ENCODE peak calls at places on chromosome 11, in six cellular contexts. Q is H1, R is HCT116, G is K562, D is HepG2, E is GM12878. A is an unnamed sample.

GRCh38 chr11:76267563-76267962 is 61.3 kb upstream of the WNT11 start:
- DNase-seq in Q (no peak), R (no peak), G (no peak), D (no peak), E (no peak), A (no peak)

GRCh38 chr11:106708348-106708747 is 309.9 kb downstream of the GUCY1A2 start:
- DNase-seq in Q (peak; percentile 1), R (no peak), G (no peak), D (no peak), E (no peak), A (no peak)

GRCh38 chr11:69661413-69661715 is 13.8 kb downstream of the LTO1 start:
- DNase-seq in Q (no peak), R (no peak), G (no peak), D (no peak), E (no peak), A (no peak)

GRCh38 chr11:1206391-1207271 is 16.2 kb upstream of the MUC5B start:
- DNase-seq in Q (no peak), R (no peak), G (no peak), D (no peak), E (no peak), A (no peak)

GRCh38 chr11:1151366-1152315 is 6.1 kb upstream of the MUC5AC start:
- DNase-seq in Q (no peak), R (no peak), G (no peak), D (no peak), E (no peak), A (no peak)

GRCh38 chr11:69599502-69599901 is 41.5 kb upstream of the CCND1 start:
- DNase-seq in Q (no peak), R (no peak), G (no peak), D (no peak), E (no peak), A (no peak)

GRCh38 chr11:128389461-128389976 is 197.8 kb downstream of the ETS1 start:
- DNase-seq in Q (no peak), R (no peak), G (no peak), D (no peak), E (no peak), A (no peak)

GRCh38 chr11:4606231-4607015 is 1.6 kb downstream of the TRIM68 start:
- DNase-seq in Q (no peak), R (no peak), G (no peak), D (no peak), E (no peak), A (no peak)

GRCh38 chr11:70703141-70704052 is 305.1 kb downstream of the CTTN start:
- DNase-seq in Q (no peak), R (no peak), G (no peak), D (peak; percentile 9), E (no peak), A (no peak)

GRCh38 chr11:2998073-2998850 is 6.1 kb upstream of the NAP1L4 start:
- DNase-seq in Q (no peak), R (no peak), G (peak; percentile 34), D (no peak), E (no peak), A (no peak)

GRCh38 chr11:112320668-112321067 is 60.0 kb upstream of the PLET1 start:
- DNase-seq in Q (no peak), R (no peak), G (no peak), D (peak; percentile 32), E (no peak), A (no peak)

GRCh38 chr11:119204066-119204465 is 2.1 kb upstream of the CBL start:
- DNase-seq in Q (no peak), R (no peak), G (no peak), D (no peak), E (no peak), A (no peak)

GRCh38 chr11:2885017-2885675 is 429 bp downstream of the CDKN1C start:
- DNase-seq in Q (no peak), R (no peak), G (peak; percentile 79), D (no peak), E (no peak), A (no peak)

GRCh38 chr11:13776134-13776815 is 107.8 kb downstream of the FAR1 start:
- DNase-seq in Q (no peak), R (peak; percentile 15), G (no peak), D (no peak), E (no peak), A (no peak)

GRCh38 chr11:127943152-127943551 is 644.2 kb downstream of the ETS1 start:
- DNase-seq in Q (no peak), R (no peak), G (no peak), D (no peak), E (no peak), A (no peak)

GRCh38 chr11:28072321-28072720 is 35.6 kb downstream of the KIF18A start:
- DNase-seq in Q (no peak), R (no peak), G (no peak), D (no peak), E (no peak), A (no peak)

GRCh38 chr11:111983187-111983986 is 41.8 kb upstream of the DLAT start:
- DNase-seq in Q (peak; percentile 64), R (no peak), G (peak; percentile 43), D (peak; percentile 91), E (no peak), A (peak; percentile 80)

GRCh38 chr11:102430158-102430836 is 22.3 kb downstream of the TMEM123 start:
- DNase-seq in Q (no peak), R (no peak), G (no peak), D (no peak), E (peak; percentile 99), A (no peak)

GRCh38 chr11:24747275-24748251 is 250.7 kb downstream of the LUZP2 start:
- DNase-seq in Q (no peak), R (no peak), G (no peak), D (no peak), E (no peak), A (no peak)

DNA sequence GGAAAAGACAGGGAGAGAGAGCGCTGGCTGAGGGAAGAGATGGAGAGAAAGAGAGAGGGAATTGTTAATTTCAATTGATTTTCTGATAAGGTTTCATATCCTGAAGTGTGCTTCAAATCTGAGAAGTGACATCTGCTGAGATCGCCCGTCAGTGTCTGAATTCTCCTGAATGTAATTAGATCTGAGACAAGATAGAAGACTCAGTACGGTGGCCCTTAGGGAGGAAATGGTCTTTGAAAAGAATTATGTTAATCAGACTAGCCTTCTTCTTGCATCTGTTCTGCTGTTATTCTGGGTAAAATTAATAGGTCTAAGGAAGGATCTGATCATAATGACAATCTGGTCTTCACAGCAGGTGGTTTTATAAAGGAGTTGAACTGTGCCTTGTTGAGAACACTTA is 169.3 kb downstream of the NXPE2 start:
- DNase-seq in Q (no peak), R (no peak), G (no peak), D (no peak), E (no peak), A (no peak)
- H3K4me3 ChIP-seq in Q (no peak overlapping the region), R (no peak overlapping the region), G (no peak overlapping the region), D (no peak overlapping the region), E (no peak overlapping the region), A (no peak overlapping the region)

DNA sequence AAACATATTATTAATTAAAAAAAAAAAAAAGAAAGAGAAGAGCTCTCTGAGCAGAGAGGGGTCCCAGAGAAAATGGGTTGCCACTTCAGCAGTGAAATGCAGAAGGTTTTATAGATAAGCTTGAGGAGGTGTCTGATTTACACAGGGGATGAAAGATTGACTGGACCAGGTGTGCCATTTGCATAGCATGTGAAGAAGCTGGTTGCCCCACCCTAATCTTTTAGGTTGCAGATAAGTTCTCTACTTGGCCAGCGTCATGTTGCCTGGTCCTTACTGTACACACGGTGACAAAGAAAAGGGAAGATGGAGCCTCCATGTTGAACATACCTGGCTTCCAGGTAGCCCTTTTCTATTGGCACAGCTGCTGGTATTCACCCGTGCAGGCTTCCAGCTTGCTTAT is 41.4 kb downstream of the MS4A2 start:
- DNase-seq in Q (no peak), R (no peak), G (no peak), D (no peak), E (no peak), A (no peak)
- TF ChIP-seq YY1 in Q (no peak), R (no peak), G (no peak), D (no peak), E (no peak), A (no peak)

GRCh38 chr11:126465573-126466287 is 110.2 kb downstream of the ST3GAL4 start:
- DNase-seq in Q (no peak), R (no peak), G (no peak), D (no peak), E (peak; percentile 53), A (no peak)
- TF ChIP-seq ZNF274 in Q (no peak), R (no peak), G (no peak), D (no peak), E (no peak), A (no peak)

DNA sequence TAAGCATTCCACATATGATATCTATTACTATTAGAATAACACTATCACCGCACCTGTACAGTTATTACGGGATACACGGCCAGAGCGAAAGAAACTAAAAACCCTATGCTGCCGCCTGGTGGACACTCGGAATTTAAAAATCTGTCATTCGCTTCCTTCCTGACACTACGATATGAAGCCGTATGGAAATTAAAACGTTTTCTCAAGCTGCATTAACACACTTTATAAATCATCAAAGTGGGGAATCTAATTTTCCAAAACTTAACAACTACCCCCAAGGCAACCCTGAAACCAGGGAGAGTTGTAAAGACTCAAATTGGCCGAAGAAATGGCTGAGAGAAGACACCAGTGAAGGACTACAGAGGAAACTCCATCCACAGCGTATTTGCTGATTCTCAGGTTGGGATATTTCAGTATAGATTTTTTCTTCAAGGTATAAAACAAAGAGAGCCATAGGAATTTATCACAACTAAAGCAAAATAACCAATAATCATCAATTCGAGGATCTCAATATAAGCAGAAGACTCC is 1.4 kb downstream of the CCDC73 start:
- DNase-seq in Q (peak; percentile 9), R (peak; percentile 35), G (peak; percentile 39), D (peak; percentile 21), E (peak; percentile 26), A (no peak)
- H3K4me3 ChIP-seq in Q (no peak overlapping the region), R (peak overlapping the region; percentile 23), G (no peak overlapping the region), D (no peak overlapping the region), E (no peak overlapping the region), A (no peak overlapping the region)

GRCh38 chr11:64874308-64874707 is 4.1 kb downstream of the EHD1 start:
- DNase-seq in Q (no peak), R (no peak), G (no peak), D (no peak), E (no peak), A (no peak)
- TF ChIP-seq YY1 in Q (no peak), R (no peak), G (no peak), D (no peak), E (no peak), A (no peak)

GRCh38 chr11:19769820-19770219 is 57.2 kb downstream of the NAV2 start:
- DNase-seq in Q (no peak), R (no peak), G (no peak), D (no peak), E (no peak), A (no peak)
- TF ChIP-seq ZNF274 in Q (no peak), R (no peak), G (no peak), D (no peak), E (no peak), A (no peak)